ENCODE peak calls at places on chromosomes 11 and 22, in six cellular contexts. One of them, this sample, is unnamed.
A peak's percentile ranks its signal among the peaks of the same experiment; 100 is the strongest.

GRCh38 chr11:118353084-118353710 is 6.2 kb upstream of the UBE4A start:
- DNase-seq in trophoblast cell: no peak
- DNase-seq in mesenchymal stem cell: peak; percentile 34
- DNase-seq in H1: no peak
- DNase-seq in IMR-90: peak; percentile 5
- DNase-seq in H9: no peak
- DNase-seq in this sample: no peak

GRCh38 chr22:31603574-31603973 is 58.4 kb downstream of the PISD start:
- DNase-seq in IMR-90: no peak
- DNase-seq in H1: no peak
- DNase-seq in trophoblast cell: no peak
- DNase-seq in mesenchymal stem cell: no peak
- DNase-seq in H9: no peak
- DNase-seq in this sample: no peak

GRCh38 chr11:22920939-22921565 is 60.8 kb upstream of the CCDC179 start:
- DNase-seq in H1: no peak
- DNase-seq in IMR-90: peak; percentile 76
- DNase-seq in H9: peak; percentile 51
- DNase-seq in mesenchymal stem cell: peak; percentile 69
- DNase-seq in trophoblast cell: peak; percentile 1
- DNase-seq in this sample: peak; percentile 26

GRCh38 chr11:86374586-86374985 is at the start of gene CCDC81:
- DNase-seq in trophoblast cell: no peak
- DNase-seq in IMR-90: no peak
- DNase-seq in H1: peak; percentile 82
- DNase-seq in H9: peak; percentile 91
- DNase-seq in mesenchymal stem cell: no peak
- DNase-seq in this sample: peak; percentile 58

GRCh38 chr11:63764712-63765631 is 3.6 kb downstream of the ZFTA start:
- DNase-seq in H9: peak; percentile 77
- DNase-seq in trophoblast cell: no peak
- DNase-seq in H1: peak; percentile 70
- DNase-seq in IMR-90: no peak
- DNase-seq in mesenchymal stem cell: no peak
- DNase-seq in this sample: no peak

GRCh38 chr11:74001822-74002286 is 7.0 kb downstream of the UCP3 start:
- DNase-seq in H1: no peak
- DNase-seq in H9: no peak
- DNase-seq in trophoblast cell: no peak
- DNase-seq in IMR-90: no peak
- DNase-seq in mesenchymal stem cell: no peak
- DNase-seq in this sample: no peak

GRCh38 chr22:44916281-44917231 is 93.2 kb downstream of the PHF21B start:
- DNase-seq in trophoblast cell: no peak
- DNase-seq in H9: no peak
- DNase-seq in H1: no peak
- DNase-seq in IMR-90: no peak
- DNase-seq in mesenchymal stem cell: no peak
- DNase-seq in this sample: no peak

GRCh38 chr11:11787305-11788066 is 54.3 kb upstream of the USP47 start:
- DNase-seq in H1: peak; percentile 82
- DNase-seq in H9: peak; percentile 68
- DNase-seq in trophoblast cell: peak; percentile 51
- DNase-seq in IMR-90: peak; percentile 70
- DNase-seq in mesenchymal stem cell: peak; percentile 76
- DNase-seq in this sample: peak; percentile 72

GRCh38 chr11:85874265-85874664 is 19.1 kb downstream of the CCDC83 start:
- DNase-seq in trophoblast cell: no peak
- DNase-seq in H9: no peak
- DNase-seq in IMR-90: peak; percentile 62
- DNase-seq in H1: no peak
- DNase-seq in mesenchymal stem cell: peak; percentile 11
- DNase-seq in this sample: no peak

GRCh38 chr11:8686325-8686724 is 3.7 kb downstream of the RPL27A start:
- DNase-seq in IMR-90: no peak
- DNase-seq in H1: no peak
- DNase-seq in H9: no peak
- DNase-seq in mesenchymal stem cell: no peak
- DNase-seq in trophoblast cell: no peak
- DNase-seq in this sample: no peak

GRCh38 chr11:8685820-8686219 is 3.2 kb downstream of the RPL27A start:
- DNase-seq in H1: no peak
- DNase-seq in trophoblast cell: no peak
- DNase-seq in H9: no peak
- DNase-seq in mesenchymal stem cell: no peak
- DNase-seq in IMR-90: no peak
- DNase-seq in this sample: no peak

GRCh38 chr11:8690374-8691342 is 8.1 kb downstream of the RPL27A start:
- DNase-seq in H9: peak; percentile 7
- DNase-seq in mesenchymal stem cell: no peak
- DNase-seq in IMR-90: no peak
- DNase-seq in trophoblast cell: no peak
- DNase-seq in H1: no peak
- DNase-seq in this sample: no peak

GRCh38 chr11:8689726-8690255 is 7.2 kb downstream of the RPL27A start:
- DNase-seq in H1: no peak
- DNase-seq in trophoblast cell: no peak
- DNase-seq in IMR-90: peak; percentile 38
- DNase-seq in H9: peak; percentile 15
- DNase-seq in mesenchymal stem cell: no peak
- DNase-seq in this sample: no peak

GRCh38 chr11:8688414-8689362 is 6.1 kb downstream of the RPL27A start:
- DNase-seq in H9: peak; percentile 99
- DNase-seq in trophoblast cell: peak; percentile 95
- DNase-seq in IMR-90: peak; percentile 96
- DNase-seq in mesenchymal stem cell: peak; percentile 95
- DNase-seq in H1: peak; percentile 92
- DNase-seq in this sample: peak; percentile 91
- H3K23ac ChIP-seq in H9: no peak overlapping the region
- H3K23ac ChIP-seq in trophoblast cell: no peak overlapping the region
- H3K23ac ChIP-seq in IMR-90: peak overlapping the region; percentile 71
- H3K23ac ChIP-seq in mesenchymal stem cell: no peak overlapping the region
- H3K23ac ChIP-seq in H1: no peak overlapping the region
- H3K23ac ChIP-seq in this sample: peak overlapping the region; percentile 97

GRCh38 chr11:101482556-101483124 is 101.2 kb downstream of the TRPC6 start:
- DNase-seq in H1: no peak
- DNase-seq in mesenchymal stem cell: no peak
- DNase-seq in trophoblast cell: no peak
- DNase-seq in IMR-90: no peak
- DNase-seq in H9: no peak
- DNase-seq in this sample: no peak
- H3K23ac ChIP-seq in H1: no peak overlapping the region
- H3K23ac ChIP-seq in mesenchymal stem cell: no peak overlapping the region
- H3K23ac ChIP-seq in trophoblast cell: no peak overlapping the region
- H3K23ac ChIP-seq in IMR-90: no peak overlapping the region
- H3K23ac ChIP-seq in H9: no peak overlapping the region
- H3K23ac ChIP-seq in this sample: no peak overlapping the region

GRCh38 chr22:26483439-26484359 is at the start of the genes HPS4 and SRRD:
- DNase-seq in mesenchymal stem cell: peak; percentile 91
- DNase-seq in H9: peak; percentile 92
- DNase-seq in H1: peak; percentile 96
- DNase-seq in IMR-90: peak; percentile 88
- DNase-seq in trophoblast cell: peak; percentile 92
- DNase-seq in this sample: peak; percentile 93
- H3K23ac ChIP-seq in mesenchymal stem cell: peak within 1 kb of the TSS; percentile 29
- H3K23ac ChIP-seq in H9: no peak within 1 kb of the TSS
- H3K23ac ChIP-seq in H1: no peak within 1 kb of the TSS
- H3K23ac ChIP-seq in IMR-90: peak within 1 kb of the TSS; percentile 82
- H3K23ac ChIP-seq in trophoblast cell: no peak within 1 kb of the TSS
- H3K23ac ChIP-seq in this sample: peak within 1 kb of the TSS; percentile 96

GRCh38 chr22:21694795-21695431 is 29.1 kb downstream of the PPIL2 start:
- DNase-seq in IMR-90: no peak
- DNase-seq in mesenchymal stem cell: no peak
- DNase-seq in H1: no peak
- DNase-seq in trophoblast cell: no peak
- DNase-seq in H9: no peak
- DNase-seq in this sample: no peak

GRCh38 chr22:21693999-21694341 is 28.2 kb downstream of the PPIL2 start:
- DNase-seq in IMR-90: no peak
- DNase-seq in H9: no peak
- DNase-seq in H1: no peak
- DNase-seq in trophoblast cell: no peak
- DNase-seq in mesenchymal stem cell: no peak
- DNase-seq in this sample: no peak

GRCh38 chr22:21691773-21692172 is 26.0 kb downstream of the PPIL2 start:
- DNase-seq in trophoblast cell: no peak
- DNase-seq in H1: no peak
- DNase-seq in IMR-90: no peak
- DNase-seq in mesenchymal stem cell: no peak
- DNase-seq in H9: no peak
- DNase-seq in this sample: no peak

GRCh38 chr22:21694394-21694793 is 28.6 kb downstream of the PPIL2 start:
- DNase-seq in IMR-90: no peak
- DNase-seq in H1: no peak
- DNase-seq in H9: no peak
- DNase-seq in trophoblast cell: no peak
- DNase-seq in mesenchymal stem cell: no peak
- DNase-seq in this sample: no peak

DNA sequence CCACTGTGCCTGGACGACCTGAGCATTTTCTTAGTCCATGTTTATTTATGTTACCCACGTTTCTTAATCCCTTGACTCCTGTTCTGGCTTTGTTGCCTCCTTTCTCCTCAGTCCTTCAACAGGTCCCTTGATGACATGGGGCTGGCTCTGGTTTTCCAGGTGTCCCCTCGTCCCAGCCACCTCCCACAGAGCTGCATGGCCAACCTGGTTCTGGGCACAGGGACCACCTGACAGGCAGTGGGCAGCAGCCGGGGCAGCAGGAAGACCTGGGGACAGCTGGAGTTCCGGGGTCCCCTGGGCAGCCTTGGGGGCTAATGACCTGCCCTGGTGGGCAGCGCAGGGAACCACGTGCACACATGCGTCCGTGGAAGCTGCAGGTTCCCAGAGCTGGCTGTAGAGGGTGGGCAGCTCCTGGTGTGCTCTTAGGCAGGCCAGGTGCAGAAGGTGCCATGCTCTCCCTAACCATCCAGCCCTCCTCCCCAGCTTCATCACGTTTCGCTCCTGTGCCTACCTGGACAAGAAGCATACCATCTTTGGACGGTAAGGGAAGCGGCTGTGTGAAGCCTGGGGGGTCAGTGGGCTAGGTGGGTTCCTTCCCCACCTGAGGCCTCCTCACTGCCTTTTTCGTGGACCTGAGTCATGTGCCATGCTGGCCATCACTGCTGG is 27.7 kb downstream of the PPIL2 start:
- DNase-seq in IMR-90: no peak
- DNase-seq in H1: no peak
- DNase-seq in mesenchymal stem cell: no peak
- DNase-seq in trophoblast cell: no peak
- DNase-seq in H9: no peak
- DNase-seq in this sample: no peak
- H3K23ac ChIP-seq in IMR-90: no peak overlapping the region
- H3K23ac ChIP-seq in H1: no peak overlapping the region
- H3K23ac ChIP-seq in mesenchymal stem cell: no peak overlapping the region
- H3K23ac ChIP-seq in trophoblast cell: no peak overlapping the region
- H3K23ac ChIP-seq in H9: no peak overlapping the region
- H3K23ac ChIP-seq in this sample: peak overlapping the region; percentile 15

GRCh38 chr11:12888525-12889158 is 120.5 kb upstream of the RASSF10 start:
- DNase-seq in H1: peak; percentile 89
- DNase-seq in H9: peak; percentile 81
- DNase-seq in IMR-90: peak; percentile 90
- DNase-seq in trophoblast cell: peak; percentile 67
- DNase-seq in mesenchymal stem cell: peak; percentile 90
- DNase-seq in this sample: peak; percentile 72

GRCh38 chr11:12885717-12886226 is 123.3 kb upstream of the RASSF10 start:
- DNase-seq in H1: no peak
- DNase-seq in IMR-90: no peak
- DNase-seq in mesenchymal stem cell: no peak
- DNase-seq in trophoblast cell: no peak
- DNase-seq in H9: no peak
- DNase-seq in this sample: no peak

GRCh38 chr11:12890476-12890875 is 118.6 kb upstream of the RASSF10 start:
- DNase-seq in trophoblast cell: no peak
- DNase-seq in IMR-90: peak; percentile 35
- DNase-seq in H9: no peak
- DNase-seq in mesenchymal stem cell: no peak
- DNase-seq in H1: no peak
- DNase-seq in this sample: no peak

GRCh38 chr11:12886508-12886907 is 122.6 kb upstream of the RASSF10 start:
- DNase-seq in IMR-90: no peak
- DNase-seq in mesenchymal stem cell: no peak
- DNase-seq in H9: no peak
- DNase-seq in trophoblast cell: no peak
- DNase-seq in H1: no peak
- DNase-seq in this sample: no peak

DNA sequence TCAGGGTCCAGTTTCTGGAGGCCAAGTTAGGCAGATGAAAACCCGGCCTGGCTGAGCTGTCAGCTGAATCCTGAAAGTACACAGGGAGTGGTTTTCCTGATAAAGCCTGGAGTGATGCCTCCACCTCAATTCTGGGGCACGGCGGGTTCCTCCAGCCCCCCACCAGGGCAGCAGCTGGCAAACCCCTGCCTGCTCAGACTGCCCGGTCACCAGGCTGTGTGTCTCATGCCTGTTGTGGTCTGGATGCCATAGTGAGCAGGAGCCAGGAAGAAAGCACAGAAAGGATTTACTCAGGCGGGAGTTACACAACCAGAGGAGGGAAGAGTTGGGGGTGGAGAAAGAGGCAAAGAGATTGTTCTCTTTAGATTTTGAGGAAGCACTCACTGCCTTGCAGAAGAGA is 119.9 kb upstream of the RASSF10 start:
- DNase-seq in mesenchymal stem cell: peak; percentile 79
- DNase-seq in H1: no peak
- DNase-seq in trophoblast cell: no peak
- DNase-seq in H9: no peak
- DNase-seq in IMR-90: peak; percentile 67
- DNase-seq in this sample: no peak
- H3K23ac ChIP-seq in mesenchymal stem cell: no peak overlapping the region
- H3K23ac ChIP-seq in H1: no peak overlapping the region
- H3K23ac ChIP-seq in trophoblast cell: no peak overlapping the region
- H3K23ac ChIP-seq in H9: no peak overlapping the region
- H3K23ac ChIP-seq in IMR-90: peak overlapping the region; percentile 59
- H3K23ac ChIP-seq in this sample: no peak overlapping the region

DNA sequence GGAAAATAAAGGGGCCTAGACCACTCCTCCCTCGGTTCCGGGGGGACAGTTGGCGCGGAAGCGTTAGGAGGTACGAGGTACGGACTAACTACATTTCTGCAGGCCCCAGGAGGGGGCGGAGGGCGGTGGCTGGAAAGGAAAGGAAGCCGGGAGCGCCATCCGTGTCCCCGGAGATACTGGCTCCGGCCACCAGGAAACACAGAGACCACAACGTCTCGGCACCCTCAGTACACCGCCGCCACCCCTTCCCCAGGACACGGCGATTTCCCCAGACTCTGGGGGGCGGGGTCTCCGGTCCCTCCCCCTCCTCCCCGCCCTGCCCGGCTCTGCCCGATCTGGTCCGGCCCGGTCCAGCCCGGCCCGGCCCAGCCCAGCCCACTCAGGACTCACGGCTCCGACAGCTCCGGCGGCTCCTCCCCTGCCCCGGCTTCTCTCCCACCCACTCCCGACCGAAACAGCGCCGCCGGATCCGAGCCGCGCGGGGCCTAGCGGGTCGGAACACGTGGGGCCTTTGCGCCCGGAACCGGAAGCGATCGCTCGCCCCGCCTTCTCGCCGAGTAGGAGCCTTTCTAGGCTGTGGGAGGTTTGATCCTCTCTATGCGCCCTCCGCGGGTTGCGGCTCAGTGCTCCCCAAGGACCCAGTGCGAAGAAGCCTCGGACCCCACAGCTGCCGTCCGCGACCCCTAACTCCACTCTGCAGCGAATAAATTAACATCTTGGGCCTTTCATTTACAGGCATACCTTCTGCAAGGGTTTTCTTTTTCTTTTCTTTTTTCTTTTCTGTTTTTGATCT is at the start of gene ZNF202:
- DNase-seq in IMR-90: peak; percentile 87
- DNase-seq in mesenchymal stem cell: peak; percentile 91
- DNase-seq in H9: peak; percentile 91
- DNase-seq in H1: peak; percentile 90
- DNase-seq in trophoblast cell: peak; percentile 83
- DNase-seq in this sample: peak; percentile 81
- H3K23ac ChIP-seq in IMR-90: peak within 1 kb of the TSS; percentile 66
- H3K23ac ChIP-seq in mesenchymal stem cell: no peak within 1 kb of the TSS
- H3K23ac ChIP-seq in H9: no peak within 1 kb of the TSS
- H3K23ac ChIP-seq in H1: no peak within 1 kb of the TSS
- H3K23ac ChIP-seq in trophoblast cell: no peak within 1 kb of the TSS
- H3K23ac ChIP-seq in this sample: peak within 1 kb of the TSS; percentile 90

This sample was measured in neuronal stem cell.